ENCODE peak calls at places on chromosomes 2 and 18, in six cellular contexts. S is cardiac fibroblast, G is NB4, N is upper lobe of left lung, L is ascending aorta, J is choroid plexus epithelial cell. M is an unnamed sample.

GRCh38 chr2:122570641-122571040 is 815.2 kb downstream of the TSN start:
- DNase-seq in S (no peak), G (no peak), N (no peak), L (no peak), J (no peak), M (no peak)

GRCh38 chr2:145085616-145086015 is 565.7 kb upstream of the ZEB2 start:
- DNase-seq in S (peak; percentile 56), G (no peak), N (no peak), L (no peak), J (no peak), M (no peak)

GRCh38 chr2:109144271-109144670 is 15.3 kb downstream of the SH3RF3 start:
- DNase-seq in S (no peak), G (no peak), N (no peak), L (no peak), J (no peak), M (no peak)

GRCh38 chr2:164917296-164917903 is 37.9 kb downstream of the SLC38A11 start:
- DNase-seq in S (peak; percentile 63), G (peak; percentile 7), N (no peak), L (no peak), J (peak; percentile 81), M (no peak)

GRCh38 chr18:56076735-56077134 is 488.7 kb upstream of the TCF4 start:
- DNase-seq in S (no peak), G (no peak), N (no peak), L (no peak), J (no peak), M (no peak)

GRCh38 chr2:240296611-240297552 is 138.6 kb upstream of the GPC1 start:
- DNase-seq in S (no peak), G (no peak), N (no peak), L (no peak), J (no peak), M (no peak)

GRCh38 chr2:46839045-46839444 is 76.6 kb downstream of the MCFD2 start:
- DNase-seq in S (no peak), G (no peak), N (no peak), L (no peak), J (no peak), M (no peak)

GRCh38 chr2:84830095-84830494 is 50.8 kb downstream of the TRABD2A start:
- DNase-seq in S (no peak), G (peak; percentile 77), N (peak; percentile 63), L (peak; percentile 18), J (peak; percentile 54), M (no peak)

GRCh38 chr2:232200195-232200594 is 178.4 kb upstream of the ALPP start:
- DNase-seq in S (no peak), G (no peak), N (no peak), L (no peak), J (no peak), M (no peak)

GRCh38 chr2:230872151-230872967 is 7.6 kb downstream of the ITM2C start:
- DNase-seq in S (no peak), G (no peak), N (peak; percentile 11), L (no peak), J (no peak), M (no peak)

GRCh38 chr18:25289040-25289631 is 62.8 kb downstream of the ZNF521 start:
- DNase-seq in S (peak; percentile 92), G (no peak), N (no peak), L (no peak), J (peak; percentile 91), M (peak; percentile 64)

GRCh38 chr2:16662440-16662839 is 3.2 kb downstream of the CYRIA start:
- DNase-seq in S (peak; percentile 32), G (no peak), N (peak; percentile 55), L (no peak), J (peak; percentile 87), M (no peak)

GRCh38 chr2:234491281-234491680 is 5.6 kb downstream of the ARL4C start:
- DNase-seq in S (no peak), G (no peak), N (no peak), L (no peak), J (no peak), M (no peak)

GRCh38 chr2:234669001-234669400 is 172.1 kb upstream of the ARL4C start:
- DNase-seq in S (no peak), G (no peak), N (no peak), L (no peak), J (no peak), M (no peak)

GRCh38 chr18:11859903-11860407 is 8.7 kb downstream of the CHMP1B start:
- DNase-seq in S (peak; percentile 61), G (peak; percentile 75), N (no peak), L (no peak), J (peak; percentile 67), M (peak; percentile 52)

GRCh38 chr2:174787485-174788205 is 23.4 kb upstream of the CHRNA1 start:
- DNase-seq in S (peak; percentile 89), G (no peak), N (no peak), L (no peak), J (peak; percentile 100), M (peak; percentile 94)

GRCh38 chr18:48875942-48876511 is 74.7 kb downstream of the SMAD7 start:
- DNase-seq in S (no peak), G (no peak), N (no peak), L (no peak), J (peak; percentile 48), M (no peak)

GRCh38 chr2:54967759-54968365 is 82.4 kb downstream of the RTN4 start:
- DNase-seq in S (peak; percentile 40), G (no peak), N (no peak), L (no peak), J (no peak), M (no peak)

GRCh38 chr2:86764661-86765307 is 25.9 kb downstream of the CD8A start:
- DNase-seq in S (peak; percentile 62), G (peak; percentile 75), N (no peak), L (no peak), J (peak; percentile 75), M (no peak)

GRCh38 chr2:37645363-37645762 is 26.1 kb downstream of the CDC42EP3 start:
- DNase-seq in S (peak; percentile 43), G (peak; percentile 76), N (no peak), L (no peak), J (no peak), M (no peak)

DNA sequence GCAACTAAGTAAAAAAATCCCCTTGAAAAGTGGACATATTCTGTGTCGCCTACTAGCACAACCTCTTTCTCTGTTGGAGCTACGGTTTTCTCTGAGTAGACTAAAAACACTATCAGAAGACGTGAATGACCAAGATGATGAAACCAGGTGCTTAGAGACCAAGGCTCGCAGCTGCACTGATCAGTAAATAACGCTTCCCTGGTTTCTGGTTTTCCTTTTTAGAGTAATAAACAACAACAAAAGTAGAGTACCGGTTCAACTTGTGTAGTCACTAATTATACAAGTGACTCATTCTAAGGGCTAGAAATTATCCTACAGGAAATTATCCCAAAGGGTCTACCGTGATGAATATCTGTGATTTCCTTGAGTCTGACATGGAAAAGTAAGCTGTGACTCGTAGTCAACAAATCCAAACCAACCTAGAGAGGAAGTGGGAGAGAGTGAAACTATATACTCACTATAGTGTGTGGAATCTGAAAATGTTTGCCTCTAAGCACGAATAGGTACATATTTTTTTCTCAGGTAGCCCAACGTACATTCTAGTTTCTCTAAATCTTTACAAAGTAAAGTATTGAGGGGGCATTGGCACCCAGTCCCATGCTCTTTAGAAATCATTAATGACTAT is 17.8 kb downstream of the RASGRP3 start:
- DNase-seq in S (no peak), G (no peak), N (no peak), L (no peak), J (no peak), M (no peak)
- H3K4me3 ChIP-seq in S (no peak overlapping the region), G (no peak overlapping the region), N (no peak overlapping the region), L (no peak overlapping the region), J (no peak overlapping the region), M (no peak overlapping the region)

GRCh38 chr2:128510701-128511100 is 192.0 kb upstream of the HS6ST1 start:
- DNase-seq in S (peak; percentile 66), G (no peak), N (peak; percentile 22), L (no peak), J (peak; percentile 76), M (no peak)
- TF ChIP-seq CTCF in S (no peak), G (no peak), N (no peak), L (no peak), J (no peak), M (no peak)

GRCh38 chr2:152407806-152408205 is 72.8 kb downstream of the FMNL2 start:
- DNase-seq in S (no peak), G (no peak), N (no peak), L (no peak), J (no peak), M (no peak)

GRCh38 chr2:152406836-152407161 is 71.8 kb downstream of the FMNL2 start:
- DNase-seq in S (no peak), G (no peak), N (no peak), L (no peak), J (no peak), M (no peak)

GRCh38 chr2:152406119-152406835 is 71.3 kb downstream of the FMNL2 start:
- DNase-seq in S (no peak), G (no peak), N (no peak), L (no peak), J (no peak), M (no peak)

GRCh38 chr2:152408260-152408659 is 73.3 kb downstream of the FMNL2 start:
- DNase-seq in S (no peak), G (no peak), N (no peak), L (no peak), J (no peak), M (no peak)

GRCh38 chr2:152407204-152407721 is 72.3 kb downstream of the FMNL2 start:
- DNase-seq in S (peak; percentile 58), G (no peak), N (peak; percentile 61), L (no peak), J (peak; percentile 76), M (no peak)
- H3K4me3 ChIP-seq in S (no peak overlapping the region), G (no peak overlapping the region), N (peak overlapping the region; percentile 7), L (peak overlapping the region; percentile 29), J (peak overlapping the region; percentile 43), M (no peak overlapping the region)

DNA sequence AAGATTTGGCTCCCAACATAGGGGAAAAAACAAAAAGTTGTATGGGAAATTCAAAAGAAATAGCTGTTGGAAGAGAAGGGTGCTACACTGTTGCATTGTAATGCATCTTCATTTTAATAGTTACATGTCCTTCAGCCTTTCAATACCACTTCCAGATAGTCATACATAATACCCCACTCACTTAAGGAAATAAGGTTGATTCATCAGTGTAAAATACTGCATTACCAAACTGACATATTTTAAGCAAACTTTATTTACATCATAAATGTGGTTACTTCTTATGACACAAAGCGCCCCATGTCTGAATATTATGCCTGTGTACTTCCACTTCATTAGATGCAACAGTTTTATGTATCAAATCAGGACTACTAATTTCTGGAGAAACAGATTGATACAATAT is 4.5 kb downstream of the RBMS1 start:
- DNase-seq in S (no peak), G (no peak), N (no peak), L (no peak), J (no peak), M (no peak)
- TF ChIP-seq CTCF in S (no peak), G (no peak), N (no peak), L (no peak), J (no peak), M (no peak)

DNA sequence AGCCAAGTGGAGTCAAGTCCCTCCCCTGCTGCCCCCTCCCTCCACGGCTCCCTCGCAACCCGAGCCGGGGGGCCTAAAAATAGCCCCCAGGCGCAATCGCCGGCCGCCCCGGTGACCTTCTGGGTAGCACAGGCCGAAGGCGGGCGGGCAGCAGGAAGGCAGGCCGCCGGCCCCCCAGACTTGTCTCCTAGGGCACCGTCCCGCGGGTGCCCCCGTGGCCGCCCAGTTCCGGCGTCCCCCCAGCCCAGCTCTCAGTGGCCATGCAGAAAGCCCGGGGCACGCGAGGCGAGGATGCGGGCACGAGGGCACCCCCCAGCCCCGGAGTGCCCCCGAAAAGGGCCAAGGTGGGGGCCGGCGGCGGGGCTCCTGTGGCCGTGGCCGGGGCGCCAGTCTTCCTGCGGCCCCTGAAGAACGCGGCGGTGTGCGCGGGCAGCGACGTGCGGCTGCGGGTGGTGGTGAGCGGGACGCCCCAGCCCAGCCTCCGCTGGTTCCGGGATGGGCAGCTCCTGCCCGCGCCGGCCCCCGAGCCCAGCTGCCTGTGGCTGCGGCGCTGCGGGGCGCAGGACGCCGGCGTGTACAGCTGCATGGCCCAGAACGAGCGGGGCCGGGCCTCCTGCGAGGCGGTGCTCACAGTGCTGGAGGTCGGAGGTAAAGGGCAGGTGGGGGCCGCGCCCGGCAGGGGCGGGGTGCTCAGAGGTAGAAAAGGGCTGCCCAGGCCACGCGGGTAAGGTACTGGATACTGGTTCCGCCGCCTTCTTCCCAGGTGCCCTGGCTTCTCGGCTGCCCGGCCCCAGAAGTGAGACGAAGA is at the start of gene SPEG:
- DNase-seq in S (no peak), G (no peak), N (no peak), L (no peak), J (peak; percentile 59), M (no peak)
- H3K4me3 ChIP-seq in S (no peak within 1 kb of the TSS), G (no peak within 1 kb of the TSS), N (peak within 1 kb of the TSS; percentile 2), L (peak within 1 kb of the TSS; percentile 36), J (peak within 1 kb of the TSS; percentile 32), M (no peak within 1 kb of the TSS)

M was measured in retinal pigment epithelial cell.